ENCODE peak calls at places on chromosome 21, in five cellular contexts. X is esophagus squamous epithelium, G is stomach, V is A549, R is body of pancreas. U is an unnamed sample.

GRCh38 chr21:45779226-45779625 is 135.7 kb downstream of the PCBP3 start:
- DNase-seq in X (no peak), G (no peak), V (no peak), R (no peak), U (no peak)

GRCh38 chr21:26194811-26195251 is 24.3 kb upstream of the APP start:
- DNase-seq in X (no peak), G (no peak), V (no peak), R (no peak), U (no peak)

GRCh38 chr21:42835611-42836401 is 43.5 kb downstream of the WDR4 start:
- DNase-seq in X (no peak), G (peak), V (no peak), R (no peak), U (no peak)

GRCh38 chr21:45756669-45757068 is 113.1 kb downstream of the PCBP3 start:
- DNase-seq in X (no peak), G (no peak), V (no peak), R (no peak), U (no peak)

GRCh38 chr21:42614811-42615342 is 38.5 kb upstream of the PDE9A start:
- DNase-seq in X (no peak), G (peak), V (peak), R (peak), U (peak)

GRCh38 chr21:29403922-29404538 is 105.3 kb downstream of the BACH1 start:
- DNase-seq in X (no peak), G (no peak), V (no peak), R (no peak), U (peak)

GRCh38 chr21:15624646-15625045 is 105.1 kb upstream of the USP25 start:
- DNase-seq in X (no peak), G (no peak), V (no peak), R (no peak), U (no peak)

GRCh38 chr21:44090332-44090731 is 16.9 kb upstream of the PWP2 start:
- DNase-seq in X (no peak), G (peak), V (no peak), R (no peak), U (no peak)

GRCh38 chr21:34075760-34076159 is 2.4 kb downstream of the MRPS6 start:
- DNase-seq in X (no peak), G (no peak), V (no peak), R (no peak), U (peak)

GRCh38 chr21:46066843-46067331 is 31.0 kb upstream of the COL6A2 start:
- DNase-seq in X (no peak), G (peak), V (no peak), R (no peak), U (no peak)

GRCh38 chr21:39348040-39348354 is 891 bp downstream of the HMGN1 start:
- DNase-seq in X (no peak), G (no peak), V (no peak), R (no peak), U (no peak)

GRCh38 chr21:39347537-39347936 is 1.4 kb downstream of the HMGN1 start:
- DNase-seq in X (no peak), G (no peak), V (no peak), R (no peak), U (peak)

GRCh38 chr21:39350094-39351006 is 1.5 kb upstream of the HMGN1 start:
- DNase-seq in X (no peak), G (no peak), V (no peak), R (no peak), U (no peak)

GRCh38 chr21:39349211-39350093 is 564 bp upstream of the HMGN1 start:
- DNase-seq in X (peak), G (peak), V (peak), R (peak), U (peak)

GRCh38 chr21:39348355-39349210 is at the start of gene HMGN1:
- DNase-seq in X (peak), G (peak), V (peak), R (peak), U (peak)
- TF ChIP-seq POLR2A in X (no peak), G (no peak), V (peak), R (peak), U (no peak)

GRCh38 chr21:39314155-39315027 is 959 bp upstream of the BRWD1 start:
- DNase-seq in X (no peak), G (peak), V (peak), R (peak), U (peak)

GRCh38 chr21:39313457-39314154 is at the start of gene BRWD1:
- DNase-seq in X (peak), G (peak), V (peak), R (peak), U (peak)

GRCh38 chr21:39313042-39313456 is 383 bp downstream of the BRWD1 start:
- DNase-seq in X (no peak), G (peak), V (peak), R (peak), U (no peak)

GRCh38 chr21:39311164-39311563 is 2.3 kb downstream of the BRWD1 start:
- DNase-seq in X (no peak), G (no peak), V (no peak), R (no peak), U (no peak)

GRCh38 chr21:39312112-39313041 is 1.1 kb downstream of the BRWD1 start:
- DNase-seq in X (peak), G (peak), V (peak), R (peak), U (peak)
- TF ChIP-seq POLR2A in X (no peak), G (no peak), V (no peak), R (no peak), U (no peak)

GRCh38 chr21:35368326-35368725 is 319.2 kb upstream of the RUNX1 start:
- DNase-seq in X (no peak), G (no peak), V (no peak), R (no peak), U (no peak)

GRCh38 chr21:35366348-35367085 is 317.4 kb upstream of the RUNX1 start:
- DNase-seq in X (no peak), G (no peak), V (no peak), R (no peak), U (no peak)

GRCh38 chr21:35370071-35370470 is 321.0 kb upstream of the RUNX1 start:
- DNase-seq in X (no peak), G (no peak), V (no peak), R (no peak), U (no peak)

GRCh38 chr21:35370671-35371070 is 321.6 kb upstream of the RUNX1 start:
- DNase-seq in X (no peak), G (no peak), V (no peak), R (no peak), U (no peak)

GRCh38 chr21:35367558-35367957 is 318.5 kb upstream of the RUNX1 start:
- DNase-seq in X (no peak), G (no peak), V (no peak), R (no peak), U (no peak)
- TF ChIP-seq POLR2A in X (no peak), G (no peak), V (no peak), R (no peak), U (no peak)

DNA sequence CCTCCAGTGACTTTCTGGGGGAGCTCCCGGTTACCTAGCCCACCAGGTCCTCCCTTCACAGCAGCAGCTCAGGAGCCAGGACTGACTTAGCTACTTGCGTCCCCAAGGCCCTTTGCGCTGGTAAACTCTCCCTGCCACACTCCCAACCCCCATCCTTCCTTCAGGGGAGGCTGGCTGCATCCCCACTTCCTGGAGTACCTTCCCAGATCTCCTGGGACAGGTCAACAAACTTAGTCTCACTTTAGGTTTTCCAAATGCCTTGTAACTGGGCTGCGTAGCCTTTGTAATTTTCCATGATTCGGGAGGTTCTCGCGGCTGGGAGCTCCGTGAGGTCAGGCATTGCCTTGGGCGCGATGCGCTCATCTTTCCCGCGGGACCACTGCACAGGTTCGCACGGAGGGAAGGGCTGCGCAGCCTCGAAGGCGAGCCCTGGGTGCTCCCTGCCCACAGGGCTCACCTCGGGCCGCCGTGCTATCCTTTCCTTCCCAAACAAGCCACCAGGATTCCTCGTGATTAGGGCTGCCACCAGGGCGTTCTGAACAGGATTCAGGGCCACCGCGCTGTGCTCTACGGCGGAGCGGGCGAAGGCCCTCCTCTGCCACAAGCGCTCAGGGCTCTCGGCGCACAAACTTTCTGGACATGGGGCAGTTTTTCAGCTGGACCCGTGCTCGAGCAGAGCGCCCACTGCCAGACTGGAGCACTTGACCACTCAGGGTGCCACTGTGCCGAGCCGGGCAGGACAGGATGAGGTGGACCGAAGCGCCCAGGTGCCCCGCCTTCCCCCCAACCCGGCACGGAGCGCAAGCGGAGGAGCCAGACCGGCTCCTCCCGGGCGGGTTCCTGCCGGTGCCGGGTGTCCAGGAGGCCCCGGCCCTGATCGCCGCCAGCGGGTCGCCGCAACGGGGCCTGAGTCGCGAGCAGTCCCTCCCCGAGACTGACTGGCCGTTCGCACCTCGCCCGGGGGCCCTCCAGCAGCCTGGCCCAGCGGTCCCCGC is 1.1 kb downstream of the TMPRSS2 start:
- DNase-seq in X (no peak), G (peak), V (no peak), R (peak), U (no peak)
- TF ChIP-seq POLR2A in X (no peak), G (no peak), V (no peak), R (no peak), U (no peak)

U was measured in erythroblast.